ENCODE peak calls at places on chromosomes 2 and 18, in five cellular contexts. S is uterus, I is testis, P is Peyer's patch, B is lower leg skin. O is an unnamed sample.

GRCh38 chr18:7688580-7688979 is 121.5 kb downstream of the PTPRM start:
- DNase-seq in I (no peak), S (no peak), B (no peak), P (no peak), O (no peak)

GRCh38 chr2:949894-950626 is 589 bp upstream of the SNTG2 start:
- DNase-seq in B (peak; percentile 86), I (no peak), P (no peak), S (no peak), O (peak; percentile 36)

GRCh38 chr2:239209806-239210205 is 191.0 kb downstream of the HDAC4 start:
- DNase-seq in S (no peak), I (no peak), P (no peak), B (no peak), O (no peak)

GRCh38 chr2:54539683-54540082 is 83.6 kb downstream of the SPTBN1 start:
- DNase-seq in I (no peak), B (no peak), S (no peak), P (no peak), O (no peak)

GRCh38 chr2:73043279-73043678 is 28.2 kb downstream of the SFXN5 start:
- DNase-seq in S (no peak), B (no peak), P (no peak), I (no peak), O (no peak)

GRCh38 chr2:241636983-241637232 is at the start of gene THAP4:
- DNase-seq in P (peak; percentile 73), I (peak; percentile 54), S (peak; percentile 31), B (no peak), O (peak; percentile 78)

GRCh38 chr2:224241812-224242211 is 160.1 kb downstream of the FAM124B start:
- DNase-seq in B (no peak), P (no peak), S (no peak), I (no peak), O (no peak)

GRCh38 chr18:73901589-73901988 is 246.0 kb downstream of the FBXO15 start:
- DNase-seq in B (no peak), P (no peak), S (no peak), I (no peak), O (no peak)

GRCh38 chr2:96537734-96538486 is 1.4 kb downstream of the ARID5A start:
- DNase-seq in S (peak; percentile 52), I (no peak), P (peak; percentile 78), B (no peak), O (no peak)

GRCh38 chr2:164430166-164430783 is 191.0 kb downstream of the GRB14 start:
- DNase-seq in P (peak; percentile 46), I (peak; percentile 53), B (no peak), S (no peak), O (peak; percentile 43)

GRCh38 chr2:167966367-167966766 is 281.0 kb downstream of the STK39 start:
- DNase-seq in B (no peak), I (no peak), S (no peak), P (no peak), O (no peak)

GRCh38 chr18:35466815-35467623 is 30.7 kb downstream of the INO80C start:
- DNase-seq in S (no peak), I (no peak), P (no peak), B (no peak), O (no peak)

GRCh38 chr2:178190938-178191910 is 3.1 kb upstream of the OSBPL6 start:
- DNase-seq in B (no peak), I (no peak), P (no peak), S (no peak), O (no peak)

GRCh38 chr2:230865324-230865765 is 603 bp downstream of the ITM2C start:
- DNase-seq in B (no peak), I (no peak), S (no peak), P (peak; percentile 56), O (peak; percentile 18)

GRCh38 chr2:176435691-176436215 is 166.5 kb downstream of the MTX2 start:
- DNase-seq in I (no peak), S (no peak), P (no peak), B (no peak), O (no peak)

GRCh38 chr2:69816923-69817542 is 12.4 kb upstream of the GMCL1 start:
- DNase-seq in I (peak; percentile 90), P (peak; percentile 93), S (peak; percentile 89), B (peak; percentile 92), O (peak; percentile 79)

GRCh38 chr2:216909541-216910175 is 49.8 kb upstream of the TNP1 start:
- DNase-seq in B (no peak), P (no peak), I (no peak), S (no peak), O (no peak)

GRCh38 chr2:191610749-191611148 is 67.2 kb upstream of the NABP1 start:
- DNase-seq in S (no peak), B (no peak), I (no peak), P (no peak), O (no peak)

GRCh38 chr2:156915332-156915731 is 342.2 kb upstream of the GALNT5 start:
- DNase-seq in I (no peak), P (no peak), B (no peak), S (no peak), O (no peak)

GRCh38 chr2:172253190-172254052 is 150.7 kb upstream of the DLX2 start:
- DNase-seq in B (peak; percentile 85), S (peak; percentile 80), I (no peak), P (peak; percentile 84), O (peak; percentile 9)

GRCh38 chr18:57959278-57959677 is 84.7 kb upstream of the NEDD4L start:
- DNase-seq in S (no peak), I (peak; percentile 28), B (no peak), P (peak; percentile 82), O (peak; percentile 17)

GRCh38 chr2:224099846-224100643 is 61.0 kb upstream of the SERPINE2 start:
- DNase-seq in B (no peak), S (no peak), I (no peak), P (no peak), O (no peak)

GRCh38 chr18:2173464-2173863 is 397.8 kb downstream of the METTL4 start:
- DNase-seq in S (no peak), I (peak; percentile 23), P (no peak), B (no peak), O (no peak)

GRCh38 chr2:16628316-16628715 is 37.3 kb downstream of the CYRIA start:
- DNase-seq in B (no peak), I (no peak), S (no peak), P (no peak), O (no peak)

GRCh38 chr2:201156051-201156450 is 26.9 kb upstream of the CASP10 start:
- DNase-seq in B (no peak), I (no peak), P (no peak), S (no peak), O (no peak)

GRCh38 chr2:168699834-168700417 is 102.5 kb upstream of the NOSTRIN start:
- DNase-seq in S (peak; percentile 87), B (peak; percentile 88), I (peak; percentile 95), P (peak; percentile 94), O (peak; percentile 70)

GRCh38 chr18:56541790-56542189 is 96.6 kb downstream of the TXNL1 start:
- DNase-seq in I (no peak), B (no peak), P (no peak), S (no peak), O (no peak)

GRCh38 chr2:138122891-138123290 is 158.6 kb downstream of the HNMT start:
- DNase-seq in I (no peak), B (no peak), P (no peak), S (no peak), O (no peak)

GRCh38 chr2:172554352-172555271 is 1.3 kb upstream of the PDK1 start:
- DNase-seq in P (no peak), S (no peak), I (peak; percentile 24), B (no peak), O (no peak)

GRCh38 chr2:73970850-73971471 is 13.7 kb upstream of the TET3 start:
- DNase-seq in I (peak; percentile 83), P (peak; percentile 89), B (peak; percentile 93), S (peak; percentile 59), O (peak; percentile 88)

GRCh38 chr2:173571021-173571821 is 216.5 kb downstream of the CDCA7 start:
- DNase-seq in P (no peak), S (no peak), B (no peak), I (peak; percentile 21), O (peak; percentile 16)

GRCh38 chr2:84492571-84492970 is 23.7 kb upstream of the DNAH6 start:
- DNase-seq in B (no peak), S (no peak), P (no peak), I (no peak), O (no peak)

GRCh38 chr18:12742453-12742852 is 39.6 kb downstream of the PSMG2 start:
- DNase-seq in B (no peak), I (no peak), P (no peak), S (no peak), O (no peak)

GRCh38 chr2:103401621-103402020 is 639.8 kb downstream of the TMEM182 start:
- DNase-seq in P (no peak), I (no peak), S (no peak), B (no peak), O (no peak)

GRCh38 chr2:71603311-71603794 is 150.0 kb downstream of the DYSF start:
- DNase-seq in P (no peak), I (no peak), B (peak; percentile 84), S (no peak), O (peak; percentile 6)

DNA sequence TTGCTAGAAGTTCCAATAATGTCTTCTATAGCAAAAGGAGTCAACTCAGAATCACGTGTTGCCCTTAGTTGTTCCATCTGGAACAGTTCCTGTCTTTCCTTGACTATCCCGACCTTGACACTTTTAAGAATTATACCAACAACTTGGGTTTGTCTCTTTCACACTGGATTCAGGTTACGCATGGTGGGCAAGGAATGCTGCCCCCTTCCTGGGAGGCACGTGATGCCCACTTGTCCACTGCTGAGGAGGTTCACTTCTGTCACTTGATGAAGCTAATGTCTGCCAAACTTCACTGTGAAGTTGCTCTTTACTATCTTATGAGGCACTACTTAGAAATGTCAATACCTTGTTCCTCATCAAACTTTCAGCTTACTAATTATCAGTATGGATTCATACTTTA is 5.3 kb downstream of the COX5B start:
- DNase-seq in B (no peak), I (no peak), S (no peak), P (no peak), O (peak; percentile 78)
- TF ChIP-seq POLR2A in B (no peak), I (no peak), S (no peak), P (no peak), O (no peak)

GRCh38 chr2:25421746-25422431 is 80.2 kb upstream of the DNMT3A start:
- DNase-seq in B (no peak), I (no peak), P (no peak), S (no peak), O (no peak)

GRCh38 chr2:25419678-25420242 is 78.0 kb upstream of the DNMT3A start:
- DNase-seq in B (no peak), S (no peak), P (peak; percentile 77), I (no peak), O (no peak)

GRCh38 chr2:25418944-25419677 is 77.4 kb upstream of the DNMT3A start:
- DNase-seq in I (no peak), B (no peak), P (no peak), S (no peak), O (no peak)

GRCh38 chr2:25421289-25421688 is 79.6 kb upstream of the DNMT3A start:
- DNase-seq in S (no peak), I (no peak), P (no peak), B (no peak), O (no peak)

GRCh38 chr2:25420820-25421237 is 79.1 kb upstream of the DNMT3A start:
- DNase-seq in S (no peak), P (peak; percentile 67), B (no peak), I (no peak), O (no peak)
- TF ChIP-seq POLR2A in S (no peak), P (no peak), B (no peak), I (no peak), O (no peak)

GRCh38 chr2:86622409-86622877 is 1.2 kb downstream of the RNF103 start:
- DNase-seq in B (no peak), P (peak; percentile 62), I (peak; percentile 41), S (peak; percentile 38), O (peak; percentile 52)
- TF ChIP-seq POLR2A in B (no peak), P (no peak), I (no peak), S (no peak), O (no peak)

GRCh38 chr2:135052042-135052876 is at the start of gene RAB3GAP1:
- DNase-seq in B (peak; percentile 94), P (peak; percentile 94), S (peak; percentile 58), I (peak; percentile 86), O (peak; percentile 76)
- TF ChIP-seq POLR2A in B (no peak), P (peak; percentile 47), S (no peak), I (no peak), O (peak; percentile 51)

O was measured in thyroid gland.